ENCODE peak calls at places on chromosome 2, in six cellular contexts. One of them, this sample, is unnamed.

GRCh38 chr2:46091004-46091403 is 206.2 kb upstream of the EPAS1 start:
- DNase-seq in K562: no peak
- DNase-seq in adrenal gland: no peak
- DNase-seq in neural progenitor cell: peak; percentile 6
- DNase-seq in Peyer's patch: no peak
- DNase-seq in stomach: no peak
- DNase-seq in this sample: no peak

GRCh38 chr2:112730791-112731190 is 10.0 kb downstream of the NT5DC4 start:
- DNase-seq in K562: no peak
- DNase-seq in adrenal gland: no peak
- DNase-seq in neural progenitor cell: no peak
- DNase-seq in Peyer's patch: no peak
- DNase-seq in stomach: no peak
- DNase-seq in this sample: peak; percentile 4

GRCh38 chr2:239204876-239205468 is 195.8 kb downstream of the HDAC4 start:
- DNase-seq in K562: no peak
- DNase-seq in adrenal gland: no peak
- DNase-seq in neural progenitor cell: no peak
- DNase-seq in Peyer's patch: no peak
- DNase-seq in stomach: no peak
- DNase-seq in this sample: no peak

GRCh38 chr2:157336137-157336721 is 10.6 kb upstream of the ERMN start:
- DNase-seq in K562: peak; percentile 66
- DNase-seq in adrenal gland: peak; percentile 20
- DNase-seq in neural progenitor cell: peak; percentile 68
- DNase-seq in Peyer's patch: peak; percentile 64
- DNase-seq in stomach: peak; percentile 55
- DNase-seq in this sample: peak; percentile 41

GRCh38 chr2:141015339-141016047 is 1115.3 kb downstream of the LRP1B start:
- DNase-seq in K562: no peak
- DNase-seq in adrenal gland: no peak
- DNase-seq in neural progenitor cell: peak; percentile 57
- DNase-seq in Peyer's patch: no peak
- DNase-seq in stomach: no peak
- DNase-seq in this sample: no peak

GRCh38 chr2:172964511-172964910 is 111.1 kb upstream of the MAP3K20 start:
- DNase-seq in K562: no peak
- DNase-seq in adrenal gland: no peak
- DNase-seq in neural progenitor cell: no peak
- DNase-seq in Peyer's patch: no peak
- DNase-seq in stomach: no peak
- DNase-seq in this sample: no peak

GRCh38 chr2:191637182-191638078 is 40.5 kb upstream of the NABP1 start:
- DNase-seq in K562: peak; percentile 29
- DNase-seq in adrenal gland: no peak
- DNase-seq in neural progenitor cell: no peak
- DNase-seq in Peyer's patch: no peak
- DNase-seq in stomach: no peak
- DNase-seq in this sample: no peak

GRCh38 chr2:205220559-205220958 is 461.7 kb upstream of the NRP2 start:
- DNase-seq in K562: no peak
- DNase-seq in adrenal gland: no peak
- DNase-seq in neural progenitor cell: no peak
- DNase-seq in Peyer's patch: no peak
- DNase-seq in stomach: no peak
- DNase-seq in this sample: no peak

GRCh38 chr2:240836781-240837467 is 16.9 kb upstream of the KIF1A start:
- DNase-seq in K562: no peak
- DNase-seq in adrenal gland: peak; percentile 51
- DNase-seq in neural progenitor cell: no peak
- DNase-seq in Peyer's patch: no peak
- DNase-seq in stomach: no peak
- DNase-seq in this sample: no peak

GRCh38 chr2:172968061-172968469 is 107.6 kb upstream of the MAP3K20 start:
- DNase-seq in K562: no peak
- DNase-seq in adrenal gland: peak; percentile 93
- DNase-seq in neural progenitor cell: no peak
- DNase-seq in Peyer's patch: peak; percentile 18
- DNase-seq in stomach: peak; percentile 44
- DNase-seq in this sample: peak; percentile 49

GRCh38 chr2:127348421-127349000 is 39.3 kb downstream of the MAP3K2 start:
- DNase-seq in K562: no peak
- DNase-seq in adrenal gland: no peak
- DNase-seq in neural progenitor cell: no peak
- DNase-seq in Peyer's patch: no peak
- DNase-seq in stomach: no peak
- DNase-seq in this sample: no peak

GRCh38 chr2:11566383-11566782 is 32.5 kb downstream of the GREB1 start:
- DNase-seq in K562: no peak
- DNase-seq in adrenal gland: no peak
- DNase-seq in neural progenitor cell: no peak
- DNase-seq in Peyer's patch: no peak
- DNase-seq in stomach: no peak
- DNase-seq in this sample: no peak

GRCh38 chr2:109660046-109660860 is 46.1 kb downstream of the SOWAHC start:
- DNase-seq in K562: no peak
- DNase-seq in adrenal gland: no peak
- DNase-seq in neural progenitor cell: no peak
- DNase-seq in Peyer's patch: no peak
- DNase-seq in stomach: no peak
- DNase-seq in this sample: no peak

GRCh38 chr2:179524940-179525339 is 260.3 kb upstream of the SESTD1 start:
- DNase-seq in K562: no peak
- DNase-seq in adrenal gland: no peak
- DNase-seq in neural progenitor cell: no peak
- DNase-seq in Peyer's patch: no peak
- DNase-seq in stomach: no peak
- DNase-seq in this sample: no peak

GRCh38 chr2:152186257-152186656 is 10.7 kb upstream of the STAM2 start:
- DNase-seq in K562: no peak
- DNase-seq in adrenal gland: no peak
- DNase-seq in neural progenitor cell: no peak
- DNase-seq in Peyer's patch: no peak
- DNase-seq in stomach: no peak
- DNase-seq in this sample: no peak

GRCh38 chr2:8627692-8628085 is 54.2 kb upstream of the ID2 start:
- DNase-seq in K562: no peak
- DNase-seq in adrenal gland: no peak
- DNase-seq in neural progenitor cell: no peak
- DNase-seq in Peyer's patch: no peak
- DNase-seq in stomach: peak; percentile 72
- DNase-seq in this sample: no peak

GRCh38 chr2:54757496-54757895 is 34.0 kb downstream of the EML6 start:
- DNase-seq in K562: no peak
- DNase-seq in adrenal gland: peak; percentile 56
- DNase-seq in neural progenitor cell: no peak
- DNase-seq in Peyer's patch: peak; percentile 42
- DNase-seq in stomach: no peak
- DNase-seq in this sample: no peak

GRCh38 chr2:224106794-224107193 is 67.7 kb upstream of the SERPINE2 start:
- DNase-seq in K562: no peak
- DNase-seq in adrenal gland: no peak
- DNase-seq in neural progenitor cell: no peak
- DNase-seq in Peyer's patch: no peak
- DNase-seq in stomach: no peak
- DNase-seq in this sample: no peak

GRCh38 chr2:9656270-9656766 is 25.5 kb upstream of the YWHAQ start:
- DNase-seq in K562: no peak
- DNase-seq in adrenal gland: peak; percentile 61
- DNase-seq in neural progenitor cell: peak; percentile 49
- DNase-seq in Peyer's patch: no peak
- DNase-seq in stomach: no peak
- DNase-seq in this sample: no peak

GRCh38 chr2:8154936-8155335 is 526.9 kb upstream of the ID2 start:
- DNase-seq in K562: no peak
- DNase-seq in adrenal gland: no peak
- DNase-seq in neural progenitor cell: no peak
- DNase-seq in Peyer's patch: no peak
- DNase-seq in stomach: no peak
- DNase-seq in this sample: no peak

GRCh38 chr2:120647487-120647886 is 88.2 kb upstream of the GLI2 start:
- DNase-seq in K562: no peak
- DNase-seq in adrenal gland: no peak
- DNase-seq in neural progenitor cell: no peak
- DNase-seq in Peyer's patch: no peak
- DNase-seq in stomach: no peak
- DNase-seq in this sample: no peak

GRCh38 chr2:61229936-61230335 is 67.9 kb downstream of the C2orf74 start:
- DNase-seq in K562: no peak
- DNase-seq in adrenal gland: no peak
- DNase-seq in neural progenitor cell: no peak
- DNase-seq in Peyer's patch: no peak
- DNase-seq in stomach: no peak
- DNase-seq in this sample: no peak

GRCh38 chr2:224952942-224953657 is 89.2 kb downstream of the DOCK10 start:
- DNase-seq in K562: no peak
- DNase-seq in adrenal gland: no peak
- DNase-seq in neural progenitor cell: no peak
- DNase-seq in Peyer's patch: peak; percentile 68
- DNase-seq in stomach: no peak
- DNase-seq in this sample: peak; percentile 33

GRCh38 chr2:111670776-111671175 is 213.2 kb downstream of the ANAPC1 start:
- DNase-seq in K562: no peak
- DNase-seq in adrenal gland: no peak
- DNase-seq in neural progenitor cell: no peak
- DNase-seq in Peyer's patch: no peak
- DNase-seq in stomach: no peak
- DNase-seq in this sample: peak; percentile 16

GRCh38 chr2:218984239-218985020 is 554 bp downstream of the FEV start:
- DNase-seq in K562: no peak
- DNase-seq in adrenal gland: peak; percentile 33
- DNase-seq in neural progenitor cell: peak; percentile 63
- DNase-seq in Peyer's patch: no peak
- DNase-seq in stomach: no peak
- DNase-seq in this sample: no peak

GRCh38 chr2:181670632-181671031 is 9.7 kb downstream of the NEUROD1 start:
- DNase-seq in K562: no peak
- DNase-seq in adrenal gland: no peak
- DNase-seq in neural progenitor cell: no peak
- DNase-seq in Peyer's patch: no peak
- DNase-seq in stomach: no peak
- DNase-seq in this sample: no peak
- TF ChIP-seq CTCF in K562: no peak
- TF ChIP-seq CTCF in adrenal gland: no peak
- TF ChIP-seq CTCF in neural progenitor cell: no peak
- TF ChIP-seq CTCF in Peyer's patch: no peak
- TF ChIP-seq CTCF in stomach: no peak
- TF ChIP-seq CTCF in this sample: no peak

GRCh38 chr2:100796499-100797100 is 23.3 kb upstream of the NPAS2 start:
- DNase-seq in K562: no peak
- DNase-seq in adrenal gland: no peak
- DNase-seq in neural progenitor cell: no peak
- DNase-seq in Peyer's patch: no peak
- DNase-seq in stomach: no peak
- DNase-seq in this sample: no peak
- H3K27me3 ChIP-seq in K562: peaks cover 18% of the 10 kb centered on the region
- H3K27me3 ChIP-seq in adrenal gland: no peaks in the 10 kb centered on the region
- H3K27me3 ChIP-seq in neural progenitor cell: no peaks in the 10 kb centered on the region
- H3K27me3 ChIP-seq in Peyer's patch: no peaks in the 10 kb centered on the region
- H3K27me3 ChIP-seq in stomach: no peaks in the 10 kb centered on the region
- H3K27me3 ChIP-seq in this sample: no peaks in the 10 kb centered on the region

GRCh38 chr2:20616341-20616871 is 34.5 kb downstream of the HS1BP3 start:
- DNase-seq in K562: no peak
- DNase-seq in adrenal gland: peak; percentile 14
- DNase-seq in neural progenitor cell: no peak
- DNase-seq in Peyer's patch: no peak
- DNase-seq in stomach: peak; percentile 18
- DNase-seq in this sample: no peak
- H3K27ac ChIP-seq in K562: no peak overlapping the region
- H3K27ac ChIP-seq in adrenal gland: peak overlapping the region; percentile 90
- H3K27ac ChIP-seq in neural progenitor cell: no peak overlapping the region
- H3K27ac ChIP-seq in Peyer's patch: peak overlapping the region; percentile 76
- H3K27ac ChIP-seq in stomach: peak overlapping the region; percentile 64
- H3K27ac ChIP-seq in this sample: peak overlapping the region; percentile 97

DNA sequence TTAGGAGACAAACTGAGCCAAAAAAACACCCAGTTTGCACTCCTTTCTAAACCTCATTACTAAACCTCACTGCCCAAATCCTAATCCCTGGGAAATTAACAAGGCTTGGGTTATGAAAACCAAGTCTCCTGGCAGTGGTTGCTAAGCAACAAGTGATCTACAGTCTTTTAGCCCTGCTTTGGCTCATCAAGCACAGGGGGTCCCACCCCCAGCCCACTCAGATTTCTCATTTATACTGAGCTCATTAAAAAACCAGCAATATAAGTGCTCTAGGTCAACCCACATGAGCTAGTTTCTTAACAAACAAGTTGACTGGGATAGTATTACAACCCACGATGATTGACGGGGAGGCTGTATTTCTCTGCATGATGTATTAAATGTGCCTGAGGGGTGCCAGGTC is 18.4 kb downstream of the DNER start:
- DNase-seq in K562: no peak
- DNase-seq in adrenal gland: no peak
- DNase-seq in neural progenitor cell: no peak
- DNase-seq in Peyer's patch: no peak
- DNase-seq in stomach: no peak
- DNase-seq in this sample: no peak
- TF ChIP-seq CTCF in K562: no peak
- TF ChIP-seq CTCF in adrenal gland: no peak
- TF ChIP-seq CTCF in neural progenitor cell: no peak
- TF ChIP-seq CTCF in Peyer's patch: no peak
- TF ChIP-seq CTCF in stomach: no peak
- TF ChIP-seq CTCF in this sample: no peak

DNA sequence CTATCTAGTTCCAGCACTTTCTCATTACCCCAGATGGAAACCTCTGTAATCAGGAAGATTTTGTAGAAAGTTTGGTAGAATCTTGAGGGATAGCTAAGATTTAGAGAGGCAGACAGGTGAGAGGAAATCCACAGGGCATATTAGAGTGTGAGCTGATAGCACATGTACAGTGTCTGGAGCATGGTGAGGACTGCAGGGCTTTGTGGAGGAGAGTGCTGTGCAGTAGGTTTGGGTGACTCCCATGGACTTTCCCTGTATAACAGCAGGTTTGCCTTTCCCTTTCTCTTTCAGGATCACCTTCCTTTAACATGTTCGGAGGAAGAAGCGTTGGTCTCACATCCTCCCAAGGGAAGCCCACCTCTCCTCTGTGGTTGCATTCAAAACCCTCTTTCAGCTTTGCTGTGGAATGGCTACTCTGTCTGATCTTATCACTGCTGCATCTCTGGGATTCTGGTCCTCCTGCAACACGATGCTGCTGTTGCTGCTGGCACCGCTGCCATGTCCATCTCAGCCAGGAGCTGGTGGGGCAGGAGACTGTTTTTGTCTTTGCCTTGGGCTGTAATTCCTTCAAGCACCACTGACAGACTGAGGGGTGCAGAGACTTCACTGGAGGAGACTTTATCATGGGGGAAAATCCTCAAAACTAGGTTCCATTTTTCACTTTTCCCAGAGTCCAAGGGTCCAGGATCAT is 7.8 kb upstream of the KIF5C start:
- DNase-seq in K562: no peak
- DNase-seq in adrenal gland: no peak
- DNase-seq in neural progenitor cell: no peak
- DNase-seq in Peyer's patch: no peak
- DNase-seq in stomach: no peak
- DNase-seq in this sample: no peak
- H3K27me3 ChIP-seq in K562: peaks cover 3% of the 10 kb centered on the region
- H3K27me3 ChIP-seq in adrenal gland: no peaks in the 10 kb centered on the region
- H3K27me3 ChIP-seq in neural progenitor cell: peaks cover 35% of the 10 kb centered on the region
- H3K27me3 ChIP-seq in Peyer's patch: no peaks in the 10 kb centered on the region
- H3K27me3 ChIP-seq in stomach: no peaks in the 10 kb centered on the region
- H3K27me3 ChIP-seq in this sample: no peaks in the 10 kb centered on the region

This sample was measured in lung.